ENCODE peak calls at places on chromosomes 2 and 18, in ten cellular contexts. One of them, this sample, is unnamed.

GRCh38 chr2:239275037-239275685 is 125.7 kb downstream of the HDAC4 start:
- DNase-seq in hepatocyte: peak
- DNase-seq in lower leg skin: peak
- DNase-seq in right atrium auricular region: peak
- DNase-seq in kidney epithelial cell: peak
- DNase-seq in Peyer's patch: peak
- DNase-seq in Panc1: peak
- DNase-seq in tibial nerve: peak
- DNase-seq in AG09309: peak
- DNase-seq in A549: peak
- DNase-seq in this sample: peak

GRCh38 chr2:101063753-101064502 is 61.8 kb downstream of the RPL31 start:
- DNase-seq in hepatocyte: no peak
- DNase-seq in lower leg skin: no peak
- DNase-seq in right atrium auricular region: no peak
- DNase-seq in kidney epithelial cell: no peak
- DNase-seq in Peyer's patch: no peak
- DNase-seq in Panc1: no peak
- DNase-seq in tibial nerve: no peak
- DNase-seq in AG09309: peak
- DNase-seq in A549: peak
- DNase-seq in this sample: peak

GRCh38 chr2:17858064-17858463 is 20.4 kb upstream of the KCNS3 start:
- DNase-seq in hepatocyte: no peak
- DNase-seq in lower leg skin: no peak
- DNase-seq in right atrium auricular region: no peak
- DNase-seq in kidney epithelial cell: no peak
- DNase-seq in Peyer's patch: no peak
- DNase-seq in Panc1: no peak
- DNase-seq in tibial nerve: no peak
- DNase-seq in AG09309: no peak
- DNase-seq in A549: no peak
- DNase-seq in this sample: no peak

GRCh38 chr2:97995026-97995733 is 568 bp downstream of the TMEM131 start:
- DNase-seq in hepatocyte: peak
- DNase-seq in lower leg skin: peak
- DNase-seq in right atrium auricular region: no peak
- DNase-seq in kidney epithelial cell: no peak
- DNase-seq in Peyer's patch: no peak
- DNase-seq in Panc1: no peak
- DNase-seq in tibial nerve: no peak
- DNase-seq in AG09309: no peak
- DNase-seq in A549: peak
- DNase-seq in this sample: no peak

GRCh38 chr2:112812318-112813042 is 24.1 kb downstream of the IL1B start:
- DNase-seq in hepatocyte: peak
- DNase-seq in lower leg skin: no peak
- DNase-seq in right atrium auricular region: no peak
- DNase-seq in kidney epithelial cell: no peak
- DNase-seq in Peyer's patch: no peak
- DNase-seq in Panc1: no peak
- DNase-seq in tibial nerve: no peak
- DNase-seq in AG09309: peak
- DNase-seq in A549: no peak
- DNase-seq in this sample: no peak

GRCh38 chr2:46663614-46664013 is 184.2 kb downstream of the TMEM247 start:
- DNase-seq in hepatocyte: no peak
- DNase-seq in lower leg skin: no peak
- DNase-seq in right atrium auricular region: no peak
- DNase-seq in kidney epithelial cell: no peak
- DNase-seq in Peyer's patch: no peak
- DNase-seq in Panc1: no peak
- DNase-seq in tibial nerve: no peak
- DNase-seq in AG09309: no peak
- DNase-seq in A549: no peak
- DNase-seq in this sample: no peak

GRCh38 chr18:10455726-10456453 is 1.5 kb downstream of the APCDD1 start:
- DNase-seq in hepatocyte: peak
- DNase-seq in lower leg skin: peak
- DNase-seq in right atrium auricular region: no peak
- DNase-seq in kidney epithelial cell: no peak
- DNase-seq in Peyer's patch: no peak
- DNase-seq in Panc1: no peak
- DNase-seq in tibial nerve: no peak
- DNase-seq in AG09309: no peak
- DNase-seq in A549: no peak
- DNase-seq in this sample: no peak

GRCh38 chr2:232387451-232388171 is 9.1 kb downstream of the ALPP start:
- DNase-seq in hepatocyte: no peak
- DNase-seq in lower leg skin: no peak
- DNase-seq in right atrium auricular region: no peak
- DNase-seq in kidney epithelial cell: no peak
- DNase-seq in Peyer's patch: no peak
- DNase-seq in Panc1: no peak
- DNase-seq in tibial nerve: no peak
- DNase-seq in AG09309: no peak
- DNase-seq in A549: no peak
- DNase-seq in this sample: no peak

GRCh38 chr2:85772019-85772745 is 18.4 kb downstream of the ATOH8 start:
- DNase-seq in hepatocyte: peak
- DNase-seq in lower leg skin: peak
- DNase-seq in right atrium auricular region: peak
- DNase-seq in kidney epithelial cell: peak
- DNase-seq in Peyer's patch: peak
- DNase-seq in Panc1: peak
- DNase-seq in tibial nerve: peak
- DNase-seq in AG09309: peak
- DNase-seq in A549: peak
- DNase-seq in this sample: peak

GRCh38 chr2:68646303-68646702 is 2.9 kb downstream of the PROKR1 start:
- DNase-seq in hepatocyte: no peak
- DNase-seq in lower leg skin: no peak
- DNase-seq in right atrium auricular region: no peak
- DNase-seq in kidney epithelial cell: no peak
- DNase-seq in Peyer's patch: no peak
- DNase-seq in Panc1: no peak
- DNase-seq in tibial nerve: no peak
- DNase-seq in AG09309: no peak
- DNase-seq in A549: peak
- DNase-seq in this sample: no peak

GRCh38 chr2:54122939-54123338 is 7.5 kb downstream of the ACYP2 start:
- DNase-seq in hepatocyte: peak
- DNase-seq in lower leg skin: no peak
- DNase-seq in right atrium auricular region: no peak
- DNase-seq in kidney epithelial cell: no peak
- DNase-seq in Peyer's patch: no peak
- DNase-seq in Panc1: no peak
- DNase-seq in tibial nerve: no peak
- DNase-seq in AG09309: peak
- DNase-seq in A549: peak
- DNase-seq in this sample: no peak

GRCh38 chr18:48290162-48290926 is 118.8 kb downstream of the ZBTB7C start:
- DNase-seq in hepatocyte: no peak
- DNase-seq in lower leg skin: peak
- DNase-seq in right atrium auricular region: no peak
- DNase-seq in kidney epithelial cell: no peak
- DNase-seq in Peyer's patch: no peak
- DNase-seq in Panc1: no peak
- DNase-seq in tibial nerve: no peak
- DNase-seq in AG09309: no peak
- DNase-seq in A549: no peak
- DNase-seq in this sample: no peak

GRCh38 chr18:73060666-73061270 is 193.0 kb upstream of the NETO1 start:
- DNase-seq in hepatocyte: no peak
- DNase-seq in lower leg skin: no peak
- DNase-seq in right atrium auricular region: no peak
- DNase-seq in kidney epithelial cell: peak
- DNase-seq in Peyer's patch: no peak
- DNase-seq in Panc1: no peak
- DNase-seq in tibial nerve: no peak
- DNase-seq in AG09309: peak
- DNase-seq in A549: no peak
- DNase-seq in this sample: peak

GRCh38 chr2:881204-881918 is 69.3 kb upstream of the SNTG2 start:
- DNase-seq in hepatocyte: no peak
- DNase-seq in lower leg skin: peak
- DNase-seq in right atrium auricular region: peak
- DNase-seq in kidney epithelial cell: no peak
- DNase-seq in Peyer's patch: no peak
- DNase-seq in Panc1: no peak
- DNase-seq in tibial nerve: no peak
- DNase-seq in AG09309: no peak
- DNase-seq in A549: no peak
- DNase-seq in this sample: no peak

GRCh38 chr2:9423922-9424272 is 443 bp downstream of the CPSF3 start:
- DNase-seq in hepatocyte: no peak
- DNase-seq in lower leg skin: no peak
- DNase-seq in right atrium auricular region: no peak
- DNase-seq in kidney epithelial cell: no peak
- DNase-seq in Peyer's patch: peak
- DNase-seq in Panc1: no peak
- DNase-seq in tibial nerve: no peak
- DNase-seq in AG09309: no peak
- DNase-seq in A549: peak
- DNase-seq in this sample: no peak

GRCh38 chr2:9422321-9423099 is 818 bp downstream of the ITGB1BP1 start:
- DNase-seq in hepatocyte: peak
- DNase-seq in lower leg skin: peak
- DNase-seq in right atrium auricular region: peak
- DNase-seq in kidney epithelial cell: no peak
- DNase-seq in Peyer's patch: peak
- DNase-seq in Panc1: no peak
- DNase-seq in tibial nerve: no peak
- DNase-seq in AG09309: no peak
- DNase-seq in A549: peak
- DNase-seq in this sample: no peak

GRCh38 chr2:9420495-9420894 is 2.8 kb downstream of the ITGB1BP1 start:
- DNase-seq in hepatocyte: no peak
- DNase-seq in lower leg skin: no peak
- DNase-seq in right atrium auricular region: no peak
- DNase-seq in kidney epithelial cell: no peak
- DNase-seq in Peyer's patch: no peak
- DNase-seq in Panc1: no peak
- DNase-seq in tibial nerve: no peak
- DNase-seq in AG09309: no peak
- DNase-seq in A549: no peak
- DNase-seq in this sample: no peak

GRCh38 chr2:9424447-9425164 is 1.2 kb downstream of the CPSF3 start:
- DNase-seq in hepatocyte: no peak
- DNase-seq in lower leg skin: no peak
- DNase-seq in right atrium auricular region: no peak
- DNase-seq in kidney epithelial cell: no peak
- DNase-seq in Peyer's patch: no peak
- DNase-seq in Panc1: no peak
- DNase-seq in tibial nerve: no peak
- DNase-seq in AG09309: no peak
- DNase-seq in A549: no peak
- DNase-seq in this sample: no peak

DNA sequence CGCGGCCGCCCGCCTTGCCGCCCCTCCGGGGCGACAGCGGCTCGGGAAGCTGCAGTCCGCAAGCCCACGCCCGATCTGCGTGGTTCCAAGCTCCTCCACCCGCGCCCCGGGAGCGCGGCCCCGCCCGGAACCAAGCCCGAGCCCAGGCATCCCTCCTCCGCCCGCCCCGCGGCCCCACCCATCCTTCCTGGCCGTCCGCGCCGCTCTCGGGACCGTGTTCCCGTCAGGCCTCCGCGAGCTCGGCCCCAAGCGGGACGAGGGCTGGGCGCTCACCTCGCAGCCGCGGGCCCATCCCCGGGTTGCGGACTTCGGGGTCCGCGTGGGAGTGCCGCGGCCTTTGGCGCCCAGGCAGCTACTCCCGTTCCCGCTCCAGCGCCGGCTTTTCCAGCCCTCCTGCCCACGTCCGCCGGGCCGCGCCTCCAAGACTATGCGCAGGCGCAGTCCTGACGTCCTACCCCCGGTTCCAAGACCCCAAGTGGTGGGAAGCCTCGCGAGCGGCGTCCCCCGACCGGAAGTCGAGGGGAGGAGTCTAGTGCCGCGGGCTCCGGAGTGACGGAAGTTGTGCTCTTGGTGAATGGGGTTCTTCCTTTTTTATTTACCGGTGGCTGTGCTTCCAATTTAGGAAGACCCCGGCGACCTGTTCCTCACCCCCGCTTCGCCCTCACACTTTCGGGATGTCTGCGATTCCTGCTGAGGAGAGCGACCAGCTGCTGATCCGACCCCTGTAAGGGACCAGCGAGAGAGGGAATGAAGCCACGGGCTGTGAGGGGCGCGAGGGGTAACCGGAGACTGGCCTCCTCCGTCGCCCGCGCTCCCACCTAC is at the start of the genes CPSF3 and ITGB1BP1:
- DNase-seq in hepatocyte: peak
- DNase-seq in lower leg skin: peak
- DNase-seq in right atrium auricular region: peak
- DNase-seq in kidney epithelial cell: peak
- DNase-seq in Peyer's patch: peak
- DNase-seq in Panc1: peak
- DNase-seq in tibial nerve: peak
- DNase-seq in AG09309: peak
- DNase-seq in A549: peak
- DNase-seq in this sample: peak
- TF ChIP-seq CTCF in hepatocyte: no peak
- TF ChIP-seq CTCF in lower leg skin: no peak
- TF ChIP-seq CTCF in right atrium auricular region: no peak
- TF ChIP-seq CTCF in kidney epithelial cell: no peak
- TF ChIP-seq CTCF in Peyer's patch: no peak
- TF ChIP-seq CTCF in Panc1: no peak
- TF ChIP-seq CTCF in tibial nerve: no peak
- TF ChIP-seq CTCF in AG09309: no peak
- TF ChIP-seq CTCF in A549: no peak
- TF ChIP-seq CTCF in this sample: no peak

GRCh38 chr2:220837226-220837625 is 734.9 kb downstream of the EPHA4 start:
- DNase-seq in hepatocyte: no peak
- DNase-seq in lower leg skin: no peak
- DNase-seq in right atrium auricular region: no peak
- DNase-seq in kidney epithelial cell: no peak
- DNase-seq in Peyer's patch: no peak
- DNase-seq in Panc1: no peak
- DNase-seq in tibial nerve: no peak
- DNase-seq in AG09309: no peak
- DNase-seq in A549: no peak
- DNase-seq in this sample: no peak
- H3K4me3 ChIP-seq in hepatocyte: no peak
- H3K4me3 ChIP-seq in lower leg skin: no peak
- H3K4me3 ChIP-seq in right atrium auricular region: no peak
- H3K4me3 ChIP-seq in kidney epithelial cell: no peak
- H3K4me3 ChIP-seq in Peyer's patch: no peak
- H3K4me3 ChIP-seq in Panc1: no peak
- H3K4me3 ChIP-seq in tibial nerve: no peak
- H3K4me3 ChIP-seq in AG09309: no peak
- H3K4me3 ChIP-seq in A549: no peak
- H3K4me3 ChIP-seq in this sample: no peak

GRCh38 chr2:238015705-238016104 is 45.1 kb upstream of the SCLY start:
- DNase-seq in hepatocyte: no peak
- DNase-seq in lower leg skin: no peak
- DNase-seq in right atrium auricular region: no peak
- DNase-seq in kidney epithelial cell: no peak
- DNase-seq in Peyer's patch: no peak
- DNase-seq in Panc1: no peak
- DNase-seq in tibial nerve: no peak
- DNase-seq in AG09309: no peak
- DNase-seq in A549: no peak
- DNase-seq in this sample: no peak
- TF ChIP-seq CTCF in hepatocyte: no peak
- TF ChIP-seq CTCF in lower leg skin: no peak
- TF ChIP-seq CTCF in right atrium auricular region: no peak
- TF ChIP-seq CTCF in kidney epithelial cell: peak
- TF ChIP-seq CTCF in Peyer's patch: no peak
- TF ChIP-seq CTCF in Panc1: no peak
- TF ChIP-seq CTCF in tibial nerve: no peak
- TF ChIP-seq CTCF in AG09309: peak
- TF ChIP-seq CTCF in A549: peak
- TF ChIP-seq CTCF in this sample: no peak

GRCh38 chr2:62194558-62195420 is 1.1 kb upstream of the B3GNT2 start:
- DNase-seq in hepatocyte: no peak
- DNase-seq in lower leg skin: peak
- DNase-seq in right atrium auricular region: no peak
- DNase-seq in kidney epithelial cell: no peak
- DNase-seq in Peyer's patch: no peak
- DNase-seq in Panc1: no peak
- DNase-seq in tibial nerve: no peak
- DNase-seq in AG09309: no peak
- DNase-seq in A549: no peak
- DNase-seq in this sample: no peak
- H3K4me3 ChIP-seq in hepatocyte: no peak
- H3K4me3 ChIP-seq in lower leg skin: no peak
- H3K4me3 ChIP-seq in right atrium auricular region: peak
- H3K4me3 ChIP-seq in kidney epithelial cell: no peak
- H3K4me3 ChIP-seq in Peyer's patch: peak
- H3K4me3 ChIP-seq in Panc1: peak
- H3K4me3 ChIP-seq in tibial nerve: peak
- H3K4me3 ChIP-seq in AG09309: peak
- H3K4me3 ChIP-seq in A549: peak
- H3K4me3 ChIP-seq in this sample: peak

This sample was measured in astrocyte of the cerebellum.